ENCODE peak calls at places on chromosomes 7 and 10, in nine cellular contexts. W is CD8-positive, alpha-beta T cell; D is psoas muscle; L is adrenal gland; I is GM23338; G is Panc1; R is sigmoid colon; Y is HCT116; P is stomach. J is an unnamed sample.

GRCh38 chr7:268991-269390 is 21.0 kb upstream of the FOXL3 start:
- DNase-seq in W (no peak), D (no peak), L (peak; percentile 89), I (no peak), G (no peak), R (no peak), Y (no peak), P (no peak), J (no peak)

GRCh38 chr7:5682889-5683670 is 98.4 kb downstream of the RNF216 start:
- DNase-seq in W (peak; percentile 31), D (no peak), L (no peak), I (peak; percentile 25), G (no peak), R (peak; percentile 47), Y (no peak), P (no peak), J (no peak)

GRCh38 chr7:148856035-148856881 is 27.8 kb downstream of the EZH2 start:
- DNase-seq in W (peak; percentile 53), D (no peak), L (peak; percentile 56), I (peak; percentile 60), G (peak; percentile 43), R (no peak), Y (peak; percentile 28), P (peak; percentile 52), J (peak; percentile 29)

GRCh38 chr10:104197364-104197763 is 34.8 kb downstream of the CFAP43 start:
- DNase-seq in W (no peak), D (no peak), L (no peak), I (no peak), G (no peak), R (no peak), Y (peak; percentile 13), P (no peak), J (no peak)

GRCh38 chr7:92785923-92786322 is 50.5 kb downstream of the CDK6 start:
- DNase-seq in W (no peak), D (no peak), L (peak; percentile 35), I (no peak), G (no peak), R (peak; percentile 70), Y (no peak), P (no peak), J (no peak)

GRCh38 chr7:7148799-7149481 is 33.4 kb upstream of the C1GALT1 start:
- DNase-seq in W (no peak), D (no peak), L (no peak), I (no peak), G (no peak), R (no peak), Y (no peak), P (no peak), J (no peak)

GRCh38 chr10:70662362-70663220 is 9.7 kb upstream of the ADAMTS14 start:
- DNase-seq in W (no peak), D (no peak), L (no peak), I (no peak), G (no peak), R (peak; percentile 62), Y (no peak), P (no peak), J (no peak)

GRCh38 chr7:4168556-4168955 is 513.5 kb upstream of the FOXK1 start:
- DNase-seq in W (no peak), D (no peak), L (no peak), I (no peak), G (no peak), R (no peak), Y (no peak), P (no peak), J (no peak)

GRCh38 chr10:100997364-100998182 is 2.0 kb upstream of the LZTS2 start:
- DNase-seq in W (peak; percentile 72), D (peak; percentile 84), L (peak; percentile 81), I (peak; percentile 92), G (no peak), R (peak; percentile 91), Y (peak; percentile 76), P (peak; percentile 84), J (peak; percentile 87)

GRCh38 chr7:141585592-141586510 is 34.6 kb downstream of the AGK start:
- DNase-seq in W (no peak), D (no peak), L (no peak), I (no peak), G (peak; percentile 28), R (no peak), Y (no peak), P (no peak), J (no peak)

GRCh38 chr10:124338276-124338915 is 80.3 kb downstream of the OAT start:
- DNase-seq in W (no peak), D (no peak), L (no peak), I (no peak), G (no peak), R (no peak), Y (no peak), P (peak; percentile 1), J (no peak)

GRCh38 chr7:4681922-4682620 is at the start of gene FOXK1:
- DNase-seq in W (peak; percentile 77), D (peak; percentile 82), L (peak; percentile 79), I (peak; percentile 81), G (no peak), R (peak; percentile 88), Y (no peak), P (peak; percentile 78), J (peak; percentile 83)

GRCh38 chr7:44639701-44640321 is 33.4 kb downstream of the OGDH start:
- DNase-seq in W (no peak), D (peak; percentile 29), L (peak; percentile 85), I (peak; percentile 69), G (no peak), R (no peak), Y (peak; percentile 12), P (no peak), J (peak; percentile 11)

GRCh38 chr7:136403591-136403990 is 426.4 kb upstream of the MTPN start:
- DNase-seq in W (no peak), D (no peak), L (no peak), I (no peak), G (no peak), R (no peak), Y (no peak), P (no peak), J (no peak)

GRCh38 chr7:25180946-25181345 is 47.3 kb downstream of the NPVF start:
- DNase-seq in W (no peak), D (no peak), L (peak; percentile 11), I (peak; percentile 46), G (no peak), R (no peak), Y (no peak), P (no peak), J (no peak)

GRCh38 chr10:43785252-43785651 is 136.6 kb upstream of the ZNF32 start:
- DNase-seq in W (no peak), D (no peak), L (no peak), I (peak; percentile 57), G (no peak), R (no peak), Y (peak; percentile 4), P (no peak), J (no peak)
- TF ChIP-seq CTCF in W (no peak), D (peak; percentile 7), L (no peak), I (peak; percentile 65), G (no peak), R (no peak), Y (peak; percentile 32), P (no peak), J (peak; percentile 24)

GRCh38 chr7:128262273-128263028 is 21.4 kb downstream of the LEP start:
- DNase-seq in W (no peak), D (no peak), L (no peak), I (no peak), G (no peak), R (no peak), Y (no peak), P (no peak), J (no peak)

GRCh38 chr7:128265906-128266300 is 24.8 kb downstream of the LEP start:
- DNase-seq in W (no peak), D (no peak), L (no peak), I (no peak), G (no peak), R (no peak), Y (no peak), P (no peak), J (peak; percentile 41)

GRCh38 chr7:128265156-128265905 is 24.3 kb downstream of the LEP start:
- DNase-seq in W (no peak), D (no peak), L (no peak), I (no peak), G (no peak), R (no peak), Y (no peak), P (no peak), J (no peak)

GRCh38 chr7:128263420-128263819 is 22.3 kb downstream of the LEP start:
- DNase-seq in W (no peak), D (no peak), L (no peak), I (peak; percentile 47), G (no peak), R (no peak), Y (no peak), P (no peak), J (no peak)

GRCh38 chr7:128264477-128264876 is 23.4 kb downstream of the LEP start:
- DNase-seq in W (no peak), D (no peak), L (no peak), I (no peak), G (no peak), R (no peak), Y (no peak), P (peak; percentile 72), J (peak; percentile 34)
- H3K4me1 ChIP-seq in W (no peaks in the 10 kb centered on the region), D (no peaks in the 10 kb centered on the region), L (peaks cover 9% of the 10 kb centered on the region), I (peaks cover 38% of the 10 kb centered on the region), G (no peaks in the 10 kb centered on the region), R (no peaks in the 10 kb centered on the region), Y (peaks cover 27% of the 10 kb centered on the region), P (peaks cover 48% of the 10 kb centered on the region), J (peaks cover 38% of the 10 kb centered on the region)

DNA sequence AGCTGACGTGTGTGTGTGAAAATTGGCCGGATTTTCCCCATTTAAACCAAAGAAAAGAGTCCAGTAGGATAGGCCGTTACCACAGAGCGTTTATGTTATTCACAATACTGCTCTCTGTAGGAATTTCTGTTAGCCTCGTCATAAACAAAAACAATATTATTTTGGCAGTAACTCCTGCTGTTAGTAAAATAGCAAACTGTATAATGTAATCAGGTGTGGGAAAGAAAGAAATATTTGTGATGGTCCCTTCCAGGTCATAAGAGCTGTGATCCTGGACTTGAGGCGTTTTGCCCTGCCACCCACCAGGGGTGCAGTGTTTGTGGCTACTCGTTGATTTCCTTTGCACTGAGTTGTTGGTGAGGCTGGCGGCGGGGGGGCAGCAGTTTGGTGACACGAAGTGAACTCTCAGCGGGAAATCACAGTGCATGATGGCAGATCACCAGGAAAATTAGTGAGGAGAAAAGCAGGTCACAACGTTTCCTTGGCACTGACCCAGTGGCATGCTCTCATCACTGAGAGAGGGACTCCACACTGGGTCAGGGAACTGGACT is 2.8 kb downstream of the EEPD1 start:
- DNase-seq in W (no peak), D (peak; percentile 56), L (peak; percentile 90), I (peak; percentile 34), G (no peak), R (peak; percentile 78), Y (no peak), P (peak; percentile 67), J (peak; percentile 37)
- H3K4me3 ChIP-seq in W (no peak overlapping the region), D (peak overlapping the region; percentile 93), L (peak overlapping the region; percentile 76), I (peak overlapping the region; percentile 8), G (peak overlapping the region; percentile 96), R (peak overlapping the region; percentile 78), Y (no peak overlapping the region), P (peak overlapping the region; percentile 85), J (no peak overlapping the region)

DNA sequence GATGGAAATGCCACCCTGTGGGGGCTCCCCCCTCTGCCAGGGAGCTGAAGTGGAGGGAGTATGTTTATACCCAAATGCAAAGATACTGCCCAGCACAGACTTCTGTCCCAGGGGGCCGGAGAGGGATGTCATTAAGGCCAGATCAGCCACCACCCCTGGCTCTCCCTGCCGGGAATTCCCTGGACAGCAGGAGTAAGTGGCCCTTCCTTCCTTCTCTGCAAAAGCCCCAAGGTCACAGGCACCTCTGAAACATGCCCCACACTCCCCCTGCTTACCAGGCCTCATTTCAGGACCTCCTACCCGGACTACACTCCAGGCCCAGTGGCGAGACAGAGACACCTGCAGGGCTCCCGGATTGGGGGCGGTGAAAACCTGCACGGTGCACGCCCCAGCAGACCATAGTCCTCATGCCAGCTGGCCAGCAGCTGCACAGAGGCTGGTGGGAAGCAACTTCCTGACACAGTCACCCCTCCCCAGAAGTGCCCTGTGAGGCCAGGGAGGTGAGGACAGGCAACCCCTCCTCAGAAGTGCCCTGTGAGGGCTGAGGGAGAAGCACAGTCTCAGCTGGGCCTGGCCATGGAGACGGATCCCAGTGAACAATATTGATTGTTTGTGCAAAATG is 33.0 kb upstream of the RET start:
- DNase-seq in W (no peak), D (no peak), L (no peak), I (no peak), G (no peak), R (peak; percentile 51), Y (no peak), P (no peak), J (no peak)
- TF ChIP-seq CTCF in W (no peak), D (no peak), L (no peak), I (peak; percentile 13), G (no peak), R (no peak), Y (no peak), P (no peak), J (no peak)